ENCODE peak calls at places on chromosomes 3 and 15, in ten cellular contexts. R is RWPE1; X is Peyer's patch; T is GM12865; Y is stimulated activated CD8-positive, alpha-beta memory T cell treated with anti-CD3 and anti-CD28 coated beads, Interleukin-12 subunit alpha, Interleukin-12 subunit beta, amount 100 ng/mL, for 1 hour; L is GM04503; W is activated T-cell treated with anti-CD3 and anti-CD28 coated beads for 1 hour; K is BJ; A is OCI-LY7; Z is NCI-H2081. S is an unnamed sample.

GRCh38 chr3:72872183-72872582 is 15.7 kb upstream of the GXYLT2 start:
- DNase-seq in R (no peak), X (no peak), T (peak), Y (no peak), L (peak), W (no peak), K (peak), A (no peak), Z (no peak), S (no peak)

GRCh38 chr15:33207646-33208045 is 13.1 kb upstream of the FMN1 start:
- DNase-seq in R (no peak), X (no peak), T (no peak), Y (no peak), L (no peak), W (no peak), K (no peak), A (no peak), Z (no peak), S (no peak)

GRCh38 chr15:77034620-77035467 is 36.1 kb downstream of the TSPAN3 start:
- DNase-seq in R (no peak), X (peak), T (peak), Y (no peak), L (no peak), W (peak), K (no peak), A (no peak), Z (no peak), S (peak)

GRCh38 chr3:29282431-29283296 is 1.8 kb downstream of the RBMS3 start:
- DNase-seq in R (peak), X (no peak), T (no peak), Y (no peak), L (no peak), W (no peak), K (no peak), A (no peak), Z (no peak), S (no peak)

GRCh38 chr3:151499198-151499597 is 38.3 kb upstream of the IGSF10 start:
- DNase-seq in R (no peak), X (no peak), T (no peak), Y (no peak), L (no peak), W (no peak), K (no peak), A (no peak), Z (no peak), S (no peak)

GRCh38 chr3:56754753-56755365 is 46.9 kb downstream of the ARHGEF3 start:
- DNase-seq in R (no peak), X (no peak), T (peak), Y (peak), L (no peak), W (peak), K (no peak), A (peak), Z (no peak), S (no peak)

GRCh38 chr15:98955331-98955730 is 52.3 kb downstream of the PGPEP1L start:
- DNase-seq in R (no peak), X (no peak), T (no peak), Y (no peak), L (no peak), W (no peak), K (no peak), A (no peak), Z (no peak), S (no peak)

GRCh38 chr3:21894459-21895083 is 143.6 kb upstream of the ZNF385D start:
- DNase-seq in R (peak), X (no peak), T (no peak), Y (no peak), L (no peak), W (no peak), K (no peak), A (no peak), Z (no peak), S (peak)

GRCh38 chr3:139120336-139120971 is 75.8 kb upstream of the PRR23C start:
- DNase-seq in R (no peak), X (no peak), T (peak), Y (no peak), L (peak), W (no peak), K (peak), A (no peak), Z (no peak), S (no peak)

GRCh38 chr15:70027518-70027917 is 70.2 kb downstream of the TLE3 start:
- DNase-seq in R (no peak), X (no peak), T (no peak), Y (no peak), L (no peak), W (no peak), K (no peak), A (no peak), Z (no peak), S (no peak)

GRCh38 chr15:69045810-69046209 is 31.3 kb downstream of the NOX5 start:
- DNase-seq in R (no peak), X (no peak), T (no peak), Y (no peak), L (no peak), W (no peak), K (no peak), A (no peak), Z (no peak), S (no peak)

GRCh38 chr3:98846101-98846500 is 55.4 kb downstream of the DCBLD2 start:
- DNase-seq in R (no peak), X (no peak), T (no peak), Y (no peak), L (peak), W (no peak), K (peak), A (no peak), Z (no peak), S (no peak)

GRCh38 chr15:69939513-69940440 is 157.9 kb downstream of the TLE3 start:
- DNase-seq in R (no peak), X (no peak), T (no peak), Y (no peak), L (no peak), W (no peak), K (no peak), A (no peak), Z (no peak), S (no peak)

GRCh38 chr15:77168616-77169015 is 97.7 kb upstream of the TSPAN3 start:
- DNase-seq in R (no peak), X (no peak), T (no peak), Y (no peak), L (no peak), W (no peak), K (no peak), A (no peak), Z (no peak), S (no peak)

GRCh38 chr15:80568298-80568697 is 126.8 kb upstream of the ABHD17C start:
- DNase-seq in R (no peak), X (no peak), T (peak), Y (no peak), L (no peak), W (no peak), K (no peak), A (no peak), Z (no peak), S (no peak)

GRCh38 chr3:183253364-183253960 is 409 bp downstream of the B3GNT5 start:
- DNase-seq in R (no peak), X (peak), T (no peak), Y (no peak), L (no peak), W (no peak), K (no peak), A (no peak), Z (peak), S (peak)

GRCh38 chr15:89893696-89894450 is at the start of gene AP3S2:
- DNase-seq in R (peak), X (peak), T (peak), Y (peak), L (peak), W (peak), K (peak), A (peak), Z (peak), S (peak)

GRCh38 chr15:70160267-70160666 is 62.5 kb upstream of the TLE3 start:
- DNase-seq in R (no peak), X (no peak), T (no peak), Y (no peak), L (no peak), W (no peak), K (no peak), A (no peak), Z (no peak), S (no peak)

GRCh38 chr3:49554639-49555265 is 475 bp downstream of the BSN start:
- DNase-seq in R (peak), X (peak), T (no peak), Y (peak), L (no peak), W (peak), K (no peak), A (peak), Z (peak), S (peak)

GRCh38 chr3:114380233-114380645 is 86.4 kb downstream of the TIGIT start:
- DNase-seq in R (peak), X (peak), T (no peak), Y (no peak), L (peak), W (no peak), K (peak), A (no peak), Z (no peak), S (peak)

GRCh38 chr3:132276228-132276906 is 40.8 kb upstream of the ACP3 start:
- DNase-seq in R (no peak), X (no peak), T (no peak), Y (no peak), L (no peak), W (no peak), K (no peak), A (no peak), Z (no peak), S (no peak)

GRCh38 chr3:151282921-151283320 is 4.6 kb upstream of the P2RY14 start:
- DNase-seq in R (peak), X (no peak), T (peak), Y (no peak), L (no peak), W (no peak), K (no peak), A (peak), Z (peak), S (no peak)

GRCh38 chr15:52734329-52734728 is 55.1 kb upstream of the ATOSA start:
- DNase-seq in R (no peak), X (no peak), T (no peak), Y (no peak), L (no peak), W (no peak), K (no peak), A (no peak), Z (no peak), S (no peak)

GRCh38 chr15:90294601-90295269 is 29.3 kb downstream of the NGRN start:
- DNase-seq in R (no peak), X (no peak), T (no peak), Y (no peak), L (no peak), W (no peak), K (no peak), A (no peak), Z (peak), S (no peak)

GRCh38 chr3:140501054-140501769 is 176.7 kb upstream of the TRIM42 start:
- DNase-seq in R (no peak), X (no peak), T (no peak), Y (no peak), L (no peak), W (no peak), K (peak), A (no peak), Z (no peak), S (peak)

GRCh38 chr3:28295819-28296364 is 52.6 kb upstream of the ZCWPW2 start:
- DNase-seq in R (no peak), X (no peak), T (no peak), Y (no peak), L (no peak), W (no peak), K (no peak), A (no peak), Z (no peak), S (no peak)

GRCh38 chr15:75731248-75732100 is 18.8 kb upstream of the CSPG4 start:
- DNase-seq in R (no peak), X (peak), T (no peak), Y (no peak), L (no peak), W (no peak), K (no peak), A (no peak), Z (no peak), S (no peak)

GRCh38 chr3:42507252-42507651 is 4.8 kb downstream of the VIPR1 start:
- DNase-seq in R (no peak), X (peak), T (no peak), Y (no peak), L (no peak), W (no peak), K (no peak), A (no peak), Z (no peak), S (peak)

GRCh38 chr15:53833134-53833624 is 73.7 kb upstream of the WDR72 start:
- DNase-seq in R (no peak), X (no peak), T (no peak), Y (no peak), L (no peak), W (no peak), K (no peak), A (no peak), Z (peak), S (no peak)

GRCh38 chr15:66702770-66703539 is 919 bp downstream of the SMAD6 start:
- DNase-seq in R (no peak), X (peak), T (no peak), Y (no peak), L (no peak), W (no peak), K (no peak), A (peak), Z (peak), S (no peak)

GRCh38 chr15:30675126-30675525 is 49.2 kb downstream of the ARHGAP11B start:
- DNase-seq in R (no peak), X (no peak), T (no peak), Y (no peak), L (no peak), W (no peak), K (no peak), A (no peak), Z (no peak), S (no peak)

GRCh38 chr3:168996622-168997021 is 666.9 kb downstream of the MECOM start:
- DNase-seq in R (no peak), X (no peak), T (peak), Y (no peak), L (no peak), W (no peak), K (no peak), A (no peak), Z (no peak), S (no peak)

GRCh38 chr3:4045756-4046155 is 246.5 kb downstream of the LRRN1 start:
- DNase-seq in R (no peak), X (no peak), T (no peak), Y (no peak), L (no peak), W (no peak), K (no peak), A (no peak), Z (no peak), S (no peak)

GRCh38 chr15:87369269-87369668 is 887.3 kb downstream of the NTRK3 start:
- DNase-seq in R (peak), X (no peak), T (no peak), Y (no peak), L (peak), W (no peak), K (peak), A (no peak), Z (no peak), S (no peak)

GRCh38 chr3:15174953-15175352 is 31.1 kb upstream of the CAPN7 start:
- DNase-seq in R (no peak), X (no peak), T (no peak), Y (no peak), L (no peak), W (no peak), K (no peak), A (no peak), Z (no peak), S (no peak)

S was measured in Calu3.